ENCODE peak calls at places on chromosomes 1 and 21, in four cellular contexts. E, Y, O and W are unnamed samples.

GRCh38 chr1:236209185-236209584 is 66.8 kb downstream of the GPR137B start:
- DNase-seq in E (no peak), Y (no peak), O (no peak), W (no peak)

GRCh38 chr1:29749021-29749420 is 512.7 kb downstream of the PTPRU start:
- DNase-seq in E (no peak), Y (no peak), O (no peak), W (no peak)

GRCh38 chr1:207463571-207463970 is 9.4 kb downstream of the CR2 start:
- DNase-seq in E (no peak), Y (no peak), O (no peak), W (no peak)

GRCh38 chr1:155022927-155023236 is 10.7 kb downstream of the DCST2 start:
- DNase-seq in E (no peak), Y (no peak), O (no peak), W (no peak)

GRCh38 chr1:3909615-3910014 is 9.5 kb upstream of the C1orf174 start:
- DNase-seq in E (no peak), Y (no peak), O (no peak), W (no peak)

GRCh38 chr1:109877320-109877771 is 33.3 kb upstream of the CSF1 start:
- DNase-seq in E (no peak), Y (peak), O (no peak), W (peak)

GRCh38 chr1:205687242-205687641 is 6.9 kb upstream of the SLC45A3 start:
- DNase-seq in E (no peak), Y (no peak), O (no peak), W (no peak)

GRCh38 chr1:112046630-112047029 is 57.2 kb upstream of the KCND3 start:
- DNase-seq in E (no peak), Y (no peak), O (no peak), W (no peak)

GRCh38 chr1:161506336-161507223 is 1.3 kb downstream of the FCGR2A start:
- DNase-seq in E (no peak), Y (no peak), O (no peak), W (no peak)

GRCh38 chr21:39048064-39048463 is 135.2 kb downstream of the PSMG1 start:
- DNase-seq in E (no peak), Y (peak), O (no peak), W (peak)

GRCh38 chr1:179933219-179933618 is 21.4 kb upstream of the CEP350 start:
- DNase-seq in E (no peak), Y (no peak), O (no peak), W (no peak)

GRCh38 chr1:160550572-160551034 is 27.5 kb upstream of the SLAMF6 start:
- DNase-seq in E (peak), Y (no peak), O (no peak), W (peak)

GRCh38 chr1:232990176-232990723 is 39.8 kb downstream of the NTPCR start:
- DNase-seq in E (no peak), Y (no peak), O (no peak), W (no peak)

GRCh38 chr1:50644447-50645105 is 221.3 kb upstream of the DMRTA2 start:
- DNase-seq in E (no peak), Y (no peak), O (no peak), W (no peak)

GRCh38 chr1:156114919-156115513 is 505 bp downstream of the LMNA start:
- DNase-seq in E (peak), Y (no peak), O (no peak), W (no peak)

GRCh38 chr1:190000365-190000872 is 477.2 kb downstream of the BRINP3 start:
- DNase-seq in E (no peak), Y (no peak), O (no peak), W (no peak)

GRCh38 chr1:97120821-97121220 is 399.2 kb downstream of the PTBP2 start:
- DNase-seq in E (no peak), Y (no peak), O (no peak), W (no peak)

GRCh38 chr1:54826226-54826816 is 25.2 kb upstream of the TTC22 start:
- DNase-seq in E (no peak), Y (no peak), O (no peak), W (no peak)

GRCh38 chr1:168223681-168224515 is 1.9 kb upstream of the SFT2D2 start:
- DNase-seq in E (no peak), Y (no peak), O (no peak), W (no peak)

GRCh38 chr1:165834229-165834628 is 6.8 kb downstream of the UCK2 start:
- DNase-seq in E (no peak), Y (no peak), O (no peak), W (no peak)

GRCh38 chr1:190583862-190584261 is 106.2 kb upstream of the BRINP3 start:
- DNase-seq in E (no peak), Y (no peak), O (no peak), W (no peak)

GRCh38 chr1:31937300-31938183 is 626 bp downstream of the PTP4A2 start:
- DNase-seq in E (peak), Y (no peak), O (peak), W (no peak)

GRCh38 chr1:231817813-231818212 is 191.2 kb downstream of the DISC1 start:
- DNase-seq in E (no peak), Y (no peak), O (no peak), W (no peak)